ENCODE peak calls at places on chromosomes 13 and 19, in eight cellular contexts. P, R, D, Z, S, K, N and T are unnamed samples.

GRCh38 chr13:89740994-89741678 is 1606.4 kb upstream of the MIR17HG start:
- DNase-seq in K (no peak), D (no peak), R (no peak), S (no peak), P (no peak), Z (no peak), N (peak; percentile 21), T (peak; percentile 40)

GRCh38 chr19:42850981-42851717 is 28.4 kb downstream of the PSG1 start:
- DNase-seq in P (no peak), R (peak; percentile 15), N (no peak), Z (no peak), K (peak; percentile 64), S (peak; percentile 23), D (peak; percentile 60), T (peak; percentile 67)

GRCh38 chr19:5996598-5997320 is 18.8 kb upstream of the RANBP3 start:
- DNase-seq in N (no peak), S (no peak), R (no peak), Z (no peak), K (no peak), D (no peak), P (no peak), T (no peak)

GRCh38 chr13:46184277-46184699 is 2.3 kb upstream of the LCP1 start:
- DNase-seq in P (peak; percentile 59), D (no peak), R (peak; percentile 52), S (peak; percentile 55), N (no peak), K (peak; percentile 19), Z (no peak), T (no peak)

GRCh38 chr19:39590265-39590664 is 12.1 kb upstream of the LGALS13 start:
- DNase-seq in S (no peak), K (no peak), P (no peak), D (no peak), Z (no peak), R (no peak), N (no peak), T (no peak)

GRCh38 chr13:59061621-59062020 is 1102.1 kb downstream of the DIAPH3 start:
- DNase-seq in Z (no peak), N (no peak), S (no peak), K (no peak), D (no peak), P (no peak), R (no peak), T (no peak)

GRCh38 chr19:41657157-41657556 is 30.3 kb upstream of the CEACAM4 start:
- DNase-seq in D (no peak), Z (no peak), S (peak; percentile 52), K (no peak), R (no peak), P (no peak), N (no peak), T (no peak)

GRCh38 chr13:98576963-98577822 is at the start of gene STK24:
- DNase-seq in Z (peak; percentile 68), P (peak; percentile 51), S (peak; percentile 73), K (peak; percentile 82), D (peak; percentile 66), R (peak; percentile 78), N (peak; percentile 84), T (peak; percentile 89)

GRCh38 chr13:36418022-36418805 is 14.1 kb upstream of the CCNA1 start:
- DNase-seq in Z (no peak), R (no peak), K (no peak), N (no peak), P (no peak), D (no peak), S (no peak), T (no peak)

GRCh38 chr13:61824168-61824567 is 408.5 kb upstream of the PCDH20 start:
- DNase-seq in D (no peak), K (no peak), S (no peak), P (no peak), Z (no peak), N (no peak), R (no peak), T (no peak)

GRCh38 chr19:2362039-2362969 is 2.2 kb downstream of the TMPRSS9 start:
- DNase-seq in P (no peak), R (no peak), N (no peak), K (no peak), D (no peak), S (no peak), Z (no peak), T (no peak)

GRCh38 chr19:50362656-50363424 is 2.6 kb downstream of the NAPSA start:
- DNase-seq in D (no peak), K (no peak), P (no peak), Z (no peak), N (no peak), R (no peak), S (peak; percentile 72), T (no peak)

GRCh38 chr19:4889034-4889825 is 13.5 kb downstream of the ARRDC5 start:
- DNase-seq in D (no peak), K (no peak), N (no peak), Z (no peak), P (no peak), S (no peak), R (no peak), T (no peak)

GRCh38 chr19:49335071-49335783 is at the start of gene CD37:
- DNase-seq in Z (peak; percentile 34), R (peak; percentile 37), N (no peak), K (no peak), S (peak; percentile 55), P (peak; percentile 55), D (no peak), T (peak; percentile 58)
- H3K4me3 ChIP-seq in Z (peak within 1 kb of the TSS; percentile 81), R (peak within 1 kb of the TSS; percentile 21), N (peak within 1 kb of the TSS; percentile 63), K (peak within 1 kb of the TSS; percentile 25), S (peak within 1 kb of the TSS; percentile 46), P (peak within 1 kb of the TSS; percentile 71), D (peak within 1 kb of the TSS; percentile 41), T (no peak within 1 kb of the TSS)

DNA sequence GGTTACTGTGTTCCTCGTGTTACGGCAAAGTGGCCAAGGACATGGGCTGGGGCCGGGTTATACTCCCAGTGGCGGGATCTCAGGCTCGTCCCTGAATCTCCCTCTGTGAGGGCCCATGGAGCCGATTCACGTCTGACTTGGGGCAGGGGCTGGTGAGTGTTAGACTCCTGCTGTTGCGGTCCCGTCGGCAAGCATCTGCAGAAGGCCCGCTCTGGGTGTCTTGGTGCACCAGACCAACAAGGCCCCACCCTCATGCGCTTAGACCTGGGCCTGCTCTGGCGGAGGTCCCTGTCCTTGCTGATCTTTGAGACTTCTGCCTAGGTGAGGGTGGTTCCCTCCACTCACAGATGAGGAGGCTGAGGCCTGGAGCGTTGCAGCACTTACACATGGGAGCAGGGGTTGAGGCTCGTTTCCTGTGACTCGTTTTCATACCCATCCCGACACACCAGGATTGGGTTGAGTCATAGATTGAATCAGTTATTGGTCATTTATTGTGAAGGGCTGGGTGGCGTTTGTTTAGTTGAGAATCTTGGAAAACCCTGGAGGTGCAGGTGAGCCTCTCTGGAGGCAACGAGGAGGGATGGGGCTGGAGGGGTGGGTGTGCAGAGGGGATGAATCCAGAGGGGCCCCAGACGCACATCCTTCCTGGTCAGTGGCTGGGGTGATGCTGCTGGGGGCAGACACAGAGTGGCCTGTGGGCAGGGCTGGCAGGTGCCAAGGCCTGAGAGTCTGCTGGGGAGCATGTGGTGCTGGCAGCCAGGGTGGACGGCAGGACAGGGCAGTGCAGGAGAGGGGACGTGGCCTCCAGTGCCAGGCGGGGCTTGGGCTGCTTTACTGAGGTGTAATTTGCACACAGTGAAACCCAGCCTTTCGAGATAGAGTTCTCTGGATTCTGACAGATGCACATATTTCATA is 4.6 kb downstream of the EPN1 start:
- DNase-seq in N (no peak), S (no peak), D (no peak), Z (no peak), R (no peak), K (no peak), P (no peak), T (no peak)
- H3K4me1 ChIP-seq in N (peaks cover under 1% of the 10 kb centered on the region), S (peaks cover 37% of the 10 kb centered on the region), D (peaks cover 81% of the 10 kb centered on the region), Z (peaks cover 18% of the 10 kb centered on the region), R (peaks cover 46% of the 10 kb centered on the region), K (peaks cover 26% of the 10 kb centered on the region), P (peaks cover 41% of the 10 kb centered on the region), T (no peaks in the 10 kb centered on the region)

GRCh38 chr19:54451997-54452396 is 3.0 kb downstream of the LENG8 start:
- DNase-seq in K (peak; percentile 13), N (no peak), R (no peak), D (no peak), P (no peak), Z (no peak), S (no peak), T (no peak)

GRCh38 chr19:54448037-54448773 is 794 bp upstream of the LENG8 start:
- DNase-seq in Z (no peak), K (peak; percentile 57), S (no peak), N (peak; percentile 77), R (peak; percentile 63), D (peak; percentile 75), P (peak; percentile 31), T (peak; percentile 81)

GRCh38 chr19:54451331-54451871 is 2.4 kb downstream of the LENG8 start:
- DNase-seq in D (no peak), K (peak; percentile 17), R (no peak), S (no peak), Z (no peak), N (peak; percentile 42), P (no peak), T (peak; percentile 48)

GRCh38 chr19:54448774-54449700 is at the start of gene LENG8:
- DNase-seq in N (peak; percentile 99), Z (peak; percentile 95), R (peak; percentile 98), D (peak; percentile 98), P (peak; percentile 95), S (peak; percentile 99), K (peak; percentile 98), T (peak; percentile 99)

DNA sequence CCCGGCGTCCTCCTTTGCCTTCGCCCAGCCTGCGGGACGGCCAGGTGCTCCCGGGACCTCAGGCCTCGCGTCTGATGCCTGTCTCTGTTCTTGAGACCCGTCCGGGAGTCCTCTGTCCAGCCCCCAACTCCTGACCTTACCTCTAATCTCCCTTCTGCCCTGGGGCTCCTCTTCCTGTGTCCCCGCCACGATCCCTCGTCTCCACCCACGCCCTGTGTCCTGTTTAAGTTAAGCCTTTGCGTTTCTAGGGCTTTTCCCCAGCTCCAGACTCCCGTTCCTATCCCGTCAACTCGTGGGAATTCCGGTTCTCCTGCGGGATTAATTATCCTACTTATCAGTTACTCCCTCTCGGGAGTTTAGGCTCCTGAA is 686 bp downstream of the LENG8 start:
- DNase-seq in S (no peak), Z (no peak), D (no peak), N (no peak), P (no peak), K (no peak), R (no peak), T (no peak)
- H3K36me3 ChIP-seq in S (peaks cover 41% of the 10 kb centered on the region), Z (peaks cover 30% of the 10 kb centered on the region), D (peaks cover 49% of the 10 kb centered on the region), N (peaks cover 54% of the 10 kb centered on the region), P (peaks cover 39% of the 10 kb centered on the region), K (peaks cover 58% of the 10 kb centered on the region), R (no peaks in the 10 kb centered on the region), T (peaks cover 3% of the 10 kb centered on the region)

GRCh38 chr19:19515764-19516519 is at the start of gene NDUFA13:
- DNase-seq in K (peak; percentile 93), P (peak; percentile 96), N (peak; percentile 96), S (peak; percentile 92), R (peak; percentile 95), D (peak; percentile 96), Z (peak; percentile 95), T (peak; percentile 97)

GRCh38 chr19:19510432-19510831 is 4.9 kb downstream of the TSSK6 start:
- DNase-seq in Z (no peak), K (no peak), R (no peak), S (no peak), P (no peak), D (no peak), N (no peak), T (no peak)

GRCh38 chr19:19514881-19515763 is at the start of gene TSSK6:
- DNase-seq in R (no peak), N (no peak), P (no peak), D (peak; percentile 49), Z (no peak), K (no peak), S (no peak), T (no peak)

GRCh38 chr19:19514215-19514633 is 1.1 kb downstream of the TSSK6 start:
- DNase-seq in R (peak; percentile 60), S (no peak), Z (no peak), D (peak; percentile 77), P (no peak), K (peak; percentile 74), N (no peak), T (peak; percentile 90)

GRCh38 chr19:19513671-19514070 is 1.7 kb downstream of the TSSK6 start:
- DNase-seq in R (no peak), K (no peak), Z (no peak), S (no peak), N (no peak), D (no peak), P (no peak), T (no peak)
- H3K4me3 ChIP-seq in R (no peak overlapping the region), K (peak overlapping the region; percentile 57), Z (no peak overlapping the region), S (peak overlapping the region; percentile 13), N (no peak overlapping the region), D (no peak overlapping the region), P (no peak overlapping the region), T (no peak overlapping the region)